ENCODE peak calls at places on chromosomes 1 and 21, in nine cellular contexts. G, K, V, E, X, N, F, U and Q are unnamed samples.

GRCh38 chr1:41612953-41613352 is 128.5 kb upstream of the EDN2 start:
- DNase-seq in G (no peak), K (no peak), V (peak; percentile 45), E (peak; percentile 35), X (no peak), N (no peak), F (no peak), U (no peak), Q (no peak)

GRCh38 chr1:22709891-22710687 is 550 bp upstream of the EPHB2 start:
- DNase-seq in G (peak; percentile 78), K (peak; percentile 66), V (peak; percentile 71), E (peak; percentile 78), X (no peak), N (peak; percentile 34), F (peak; percentile 75), U (peak; percentile 64), Q (peak; percentile 44)

GRCh38 chr1:74964508-74964907 is 169.7 kb upstream of the LHX8 start:
- DNase-seq in G (no peak), K (no peak), V (no peak), E (peak; percentile 2), X (no peak), N (peak; percentile 7), F (peak; percentile 4), U (no peak), Q (peak; percentile 90)

GRCh38 chr21:45393833-45394638 is 10.9 kb upstream of the COL18A1 start:
- DNase-seq in G (no peak), K (no peak), V (no peak), E (no peak), X (no peak), N (no peak), F (no peak), U (no peak), Q (no peak)

GRCh38 chr1:44024903-44025525 is 6.2 kb downstream of the SLC6A9 start:
- DNase-seq in G (no peak), K (no peak), V (no peak), E (no peak), X (no peak), N (no peak), F (no peak), U (no peak), Q (no peak)

GRCh38 chr1:102872526-102872925 is 235.8 kb downstream of the COL11A1 start:
- DNase-seq in G (peak; percentile 36), K (no peak), V (no peak), E (no peak), X (no peak), N (no peak), F (no peak), U (no peak), Q (no peak)

GRCh38 chr1:20770314-20771087 is 16.6 kb downstream of the HP1BP3 start:
- DNase-seq in G (no peak), K (no peak), V (no peak), E (no peak), X (no peak), N (no peak), F (no peak), U (peak; percentile 47), Q (no peak)

GRCh38 chr1:165449121-165449520 is 4.2 kb upstream of the RXRG start:
- DNase-seq in G (no peak), K (no peak), V (no peak), E (no peak), X (no peak), N (no peak), F (no peak), U (no peak), Q (no peak)

GRCh38 chr21:38957575-38958340 is 152.0 kb downstream of the ETS2 start:
- DNase-seq in G (no peak), K (no peak), V (no peak), E (no peak), X (no peak), N (no peak), F (no peak), U (no peak), Q (no peak)

GRCh38 chr21:33479679-33480480 is at the start of gene TMEM50B:
- DNase-seq in G (peak; percentile 95), K (peak; percentile 97), V (peak; percentile 92), E (peak; percentile 96), X (peak; percentile 91), N (peak; percentile 96), F (peak; percentile 97), U (peak; percentile 95), Q (peak; percentile 98)

GRCh38 chr21:33480481-33481103 is 818 bp upstream of the TMEM50B start:
- DNase-seq in G (no peak), K (no peak), V (no peak), E (no peak), X (no peak), N (no peak), F (no peak), U (no peak), Q (no peak)

GRCh38 chr21:33477066-33477465 is 2.7 kb downstream of the TMEM50B start:
- DNase-seq in G (no peak), K (no peak), V (no peak), E (no peak), X (no peak), N (no peak), F (no peak), U (no peak), Q (no peak)

GRCh38 chr21:33478182-33478581 is 1.6 kb downstream of the TMEM50B start:
- DNase-seq in G (no peak), K (no peak), V (no peak), E (no peak), X (no peak), N (no peak), F (no peak), U (no peak), Q (no peak)

DNA sequence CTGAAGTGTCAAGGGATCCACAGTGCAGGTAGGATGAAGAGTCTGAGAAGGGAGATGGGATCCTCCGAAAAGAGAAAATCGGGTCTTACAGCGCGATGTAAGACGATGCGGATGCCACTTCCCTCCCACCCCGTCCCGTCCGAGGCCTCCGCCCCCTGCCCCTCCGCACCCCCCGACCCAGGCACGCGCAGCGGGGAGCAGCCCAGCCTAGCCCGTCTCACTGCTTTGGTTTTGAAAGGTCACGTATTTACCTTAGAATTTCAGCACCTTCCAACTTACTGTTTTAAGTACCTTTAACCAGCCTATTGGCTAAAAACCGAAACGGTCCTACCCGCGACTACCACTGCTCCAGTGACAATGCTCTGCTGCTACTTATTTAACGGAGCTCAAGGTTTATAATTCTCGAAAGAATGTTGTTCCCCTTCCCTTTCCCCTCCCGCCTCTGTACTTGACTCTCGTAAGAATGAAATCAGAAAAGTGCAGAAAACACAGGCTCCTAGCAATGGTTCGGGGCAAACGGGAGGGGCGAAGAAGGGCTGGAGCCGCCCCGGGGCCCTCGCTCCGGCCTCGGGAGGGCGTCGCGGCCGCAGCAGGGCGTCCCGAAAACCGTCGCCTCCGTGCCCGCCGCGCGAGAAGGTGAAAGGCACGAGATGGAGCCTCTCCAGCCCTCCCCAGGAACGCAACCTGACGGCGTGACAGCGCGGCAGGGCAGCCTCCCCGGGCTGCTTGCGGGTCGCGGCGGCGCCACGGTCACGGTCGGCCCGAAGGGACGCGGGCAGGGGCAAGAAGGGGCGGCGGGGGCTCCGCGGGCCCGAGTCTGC is 706 bp downstream of the TMEM50B start:
- DNase-seq in G (peak; percentile 71), K (peak; percentile 41), V (peak; percentile 27), E (peak; percentile 31), X (no peak), N (peak; percentile 30), F (peak; percentile 62), U (peak; percentile 17), Q (no peak)
- TF ChIP-seq CTCF in G (no peak), K (peak; percentile 29), V (no peak), E (no peak), X (peak; percentile 10), N (no peak), F (no peak), U (no peak), Q (peak; percentile 23)

GRCh38 chr21:25565272-25566199 is 41.7 kb downstream of the MRPL39 start:
- DNase-seq in G (no peak), K (no peak), V (no peak), E (no peak), X (no peak), N (no peak), F (no peak), U (no peak), Q (no peak)
- H3K4me3 ChIP-seq in G (no peak overlapping the region), K (no peak overlapping the region), V (no peak overlapping the region), E (no peak overlapping the region), X (peak overlapping the region; percentile 35), N (no peak overlapping the region), F (no peak overlapping the region), U (no peak overlapping the region), Q (no peak overlapping the region)

DNA sequence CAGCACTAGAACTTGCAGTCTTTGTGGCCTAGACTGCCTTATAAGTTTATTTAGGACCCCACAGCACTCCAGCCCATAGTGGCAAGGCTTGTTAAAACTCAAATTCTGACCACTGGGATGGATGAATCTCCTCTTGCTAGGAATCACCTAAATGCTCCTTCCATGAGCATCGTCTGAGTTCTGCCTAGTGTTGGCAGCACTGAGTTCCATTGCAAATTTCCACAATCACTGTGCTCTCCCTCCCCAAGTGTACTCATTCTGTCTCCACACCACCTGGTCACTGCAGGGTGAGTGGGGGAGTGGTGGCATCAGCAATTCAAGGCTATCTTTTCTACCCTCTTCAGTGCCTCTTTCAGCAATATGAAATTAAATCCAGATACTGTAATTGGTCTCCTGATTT is 46.7 kb upstream of the PTBP2 start:
- DNase-seq in G (peak; percentile 38), K (no peak), V (no peak), E (no peak), X (no peak), N (no peak), F (no peak), U (no peak), Q (no peak)
- TF ChIP-seq CTCF in G (peak; percentile 52), K (no peak), V (no peak), E (no peak), X (no peak), N (no peak), F (no peak), U (no peak), Q (no peak)

DNA sequence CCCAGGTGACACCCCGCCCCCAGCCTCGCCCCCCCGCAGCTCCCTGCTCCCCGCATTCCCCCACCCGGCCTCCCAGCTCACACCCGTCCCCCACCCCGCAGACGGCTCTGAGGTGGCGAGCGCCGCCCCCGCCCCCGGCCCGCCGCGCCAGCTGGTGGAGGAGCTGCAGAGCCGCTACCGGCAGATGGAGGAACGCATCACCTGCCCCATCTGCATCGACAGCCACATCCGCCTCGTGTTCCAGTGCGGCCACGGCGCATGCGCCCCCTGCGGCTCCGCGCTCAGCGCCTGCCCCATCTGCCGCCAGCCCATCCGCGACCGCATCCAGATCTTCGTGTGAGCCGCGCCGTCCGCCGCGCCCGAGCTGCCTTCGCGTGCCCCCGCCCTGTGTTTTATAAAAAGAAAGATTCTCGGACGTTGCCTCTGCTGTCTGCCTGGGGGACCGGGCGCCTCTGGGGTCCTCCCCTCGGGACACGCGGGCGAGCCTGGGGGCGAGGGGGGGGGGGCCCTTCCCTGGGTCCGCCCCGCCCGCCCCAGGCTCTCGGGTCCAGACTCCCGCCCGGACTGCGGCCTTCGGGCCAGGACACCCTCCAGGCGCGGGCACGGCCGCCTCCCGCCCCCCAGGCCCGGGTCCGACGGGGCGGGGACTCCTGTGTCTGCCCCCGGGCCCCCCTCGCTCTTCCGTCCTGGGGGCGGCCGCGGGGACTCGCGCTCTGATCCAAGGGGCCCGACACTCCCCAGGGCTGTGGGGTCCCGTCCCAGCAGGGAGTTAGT is 1.6 kb upstream of the MMP23B start:
- DNase-seq in G (peak; percentile 93), K (peak; percentile 86), V (peak; percentile 81), E (peak; percentile 57), X (no peak), N (peak; percentile 63), F (no peak), U (no peak), Q (no peak)
- H3K4me3 ChIP-seq in G (peak overlapping the region; percentile 50), K (peak overlapping the region; percentile 7), V (no peak overlapping the region), E (no peak overlapping the region), X (no peak overlapping the region), N (peak overlapping the region; percentile 40), F (no peak overlapping the region), U (no peak overlapping the region), Q (no peak overlapping the region)

GRCh38 chr1:186680031-186681012 is at the start of gene PTGS2:
- DNase-seq in G (peak; percentile 93), K (peak; percentile 71), V (peak; percentile 90), E (peak; percentile 98), X (peak; percentile 69), N (peak; percentile 70), F (peak; percentile 24), U (peak; percentile 93), Q (peak; percentile 77)
- TF ChIP-seq CTCF in G (peak; percentile 64), K (peak; percentile 27), V (peak; percentile 52), E (peak; percentile 57), X (peak; percentile 71), N (peak; percentile 22), F (no peak), U (peak; percentile 60), Q (peak; percentile 70)